ENCODE peak calls at places on chromosomes 11 and 22, in ten cellular contexts. R, U, W, S, A, O, D, E, B and Y are unnamed samples.

GRCh38 chr11:120343429-120343828 is 7.2 kb downstream of the ARHGEF12 start:
- DNase-seq in R (no peak), U (no peak), W (no peak), S (no peak), A (no peak), O (no peak), D (no peak), E (no peak), B (no peak), Y (no peak)

GRCh38 chr11:86016451-86016850 is 52.4 kb downstream of the PICALM start:
- DNase-seq in R (no peak), U (no peak), W (no peak), S (no peak), A (no peak), O (no peak), D (no peak), E (no peak), B (no peak), Y (no peak)

GRCh38 chr22:43007519-43008102 is 7.3 kb downstream of the PACSIN2 start:
- DNase-seq in R (peak; percentile 55), U (peak; percentile 31), W (peak; percentile 90), S (peak; percentile 49), A (no peak), O (no peak), D (no peak), E (peak; percentile 67), B (peak; percentile 75), Y (peak; percentile 72)

GRCh38 chr11:17386331-17387084 is 2.0 kb downstream of the KCNJ11 start:
- DNase-seq in R (peak; percentile 90), U (peak; percentile 94), W (peak; percentile 79), S (peak; percentile 83), A (peak; percentile 28), O (no peak), D (peak; percentile 75), E (peak; percentile 73), B (peak; percentile 34), Y (peak; percentile 55)

GRCh38 chr11:131924446-131925240 is 554.2 kb downstream of the NTM start:
- DNase-seq in R (no peak), U (peak; percentile 81), W (no peak), S (no peak), A (no peak), O (no peak), D (no peak), E (peak; percentile 86), B (peak; percentile 73), Y (peak; percentile 44)

GRCh38 chr11:61087426-61088119 is 14.7 kb upstream of the CD5 start:
- DNase-seq in R (no peak), U (peak; percentile 35), W (no peak), S (no peak), A (no peak), O (no peak), D (no peak), E (no peak), B (no peak), Y (no peak)

GRCh38 chr11:37504925-37505324 is 906.9 kb upstream of the RAG2 start:
- DNase-seq in R (no peak), U (no peak), W (peak; percentile 55), S (no peak), A (no peak), O (no peak), D (no peak), E (peak; percentile 84), B (peak; percentile 95), Y (peak; percentile 92)

GRCh38 chr11:129815596-129816461 is at the start of gene TMEM45B:
- DNase-seq in R (peak; percentile 26), U (no peak), W (peak; percentile 64), S (no peak), A (no peak), O (no peak), D (peak; percentile 76), E (peak; percentile 3), B (no peak), Y (no peak)

GRCh38 chr22:24591286-24591830 is 1.5 kb downstream of the LRRC75B start:
- DNase-seq in R (no peak), U (peak; percentile 71), W (no peak), S (no peak), A (no peak), O (no peak), D (no peak), E (no peak), B (no peak), Y (no peak)

GRCh38 chr22:30221121-30221992 is 25.2 kb downstream of the LIF start:
- DNase-seq in R (no peak), U (no peak), W (no peak), S (no peak), A (no peak), O (no peak), D (no peak), E (no peak), B (no peak), Y (no peak)

GRCh38 chr11:94924074-94925031 is 49.0 kb downstream of the CWC15 start:
- DNase-seq in R (no peak), U (no peak), W (no peak), S (no peak), A (no peak), O (no peak), D (no peak), E (no peak), B (peak; percentile 35), Y (peak; percentile 20)

GRCh38 chr11:47186076-47186936 is at the start of gene PACSIN3:
- DNase-seq in R (peak; percentile 73), U (peak; percentile 67), W (peak; percentile 83), S (peak; percentile 59), A (no peak), O (no peak), D (peak; percentile 58), E (no peak), B (peak; percentile 19), Y (peak; percentile 25)

GRCh38 chr11:19868871-19869270 is 156.2 kb downstream of the NAV2 start:
- DNase-seq in R (no peak), U (no peak), W (no peak), S (no peak), A (no peak), O (no peak), D (no peak), E (peak; percentile 30), B (peak; percentile 20), Y (no peak)

GRCh38 chr11:47234669-47235075 is 13.9 kb downstream of the ACP2 start:
- DNase-seq in R (no peak), U (peak; percentile 72), W (no peak), S (peak; percentile 73), A (no peak), O (no peak), D (no peak), E (peak; percentile 65), B (peak; percentile 13), Y (no peak)

GRCh38 chr22:43310311-43310710 is 32.9 kb downstream of the SCUBE1 start:
- DNase-seq in R (no peak), U (no peak), W (no peak), S (no peak), A (no peak), O (no peak), D (no peak), E (no peak), B (no peak), Y (no peak)

GRCh38 chr22:29626497-29627195 is 23.2 kb downstream of the NF2 start:
- DNase-seq in R (no peak), U (no peak), W (no peak), S (no peak), A (no peak), O (peak; percentile 72), D (no peak), E (peak; percentile 87), B (peak; percentile 91), Y (peak; percentile 94)

GRCh38 chr11:75475767-75476650 is 43.0 kb upstream of the KLHL35 start:
- DNase-seq in R (no peak), U (no peak), W (no peak), S (peak; percentile 65), A (no peak), O (no peak), D (no peak), E (peak; percentile 60), B (peak; percentile 60), Y (peak; percentile 69)

GRCh38 chr22:24051028-24051427 is 39.9 kb downstream of the CABIN1 start:
- DNase-seq in R (no peak), U (no peak), W (no peak), S (no peak), A (no peak), O (no peak), D (no peak), E (no peak), B (no peak), Y (no peak)

GRCh38 chr11:91981995-91982394 is 242.6 kb upstream of the FAT3 start:
- DNase-seq in R (no peak), U (no peak), W (peak; percentile 80), S (peak; percentile 71), A (peak; percentile 79), O (peak; percentile 99), D (no peak), E (peak; percentile 66), B (peak; percentile 88), Y (peak; percentile 48)

GRCh38 chr22:29524440-29525191 is 28.9 kb downstream of the THOC5 start:
- DNase-seq in R (peak; percentile 55), U (no peak), W (peak; percentile 61), S (no peak), A (no peak), O (peak; percentile 3), D (peak; percentile 43), E (peak; percentile 61), B (peak; percentile 13), Y (peak; percentile 51)

GRCh38 chr11:57345555-57346151 is 7.5 kb downstream of the P2RX3 start:
- DNase-seq in R (peak; percentile 79), U (peak; percentile 93), W (peak; percentile 80), S (peak; percentile 55), A (no peak), O (no peak), D (peak; percentile 86), E (peak; percentile 78), B (peak; percentile 64), Y (peak; percentile 52)

GRCh38 chr22:24601217-24602104 is 1.5 kb upstream of the GGT1 start:
- DNase-seq in R (no peak), U (peak; percentile 72), W (peak; percentile 55), S (peak; percentile 85), A (no peak), O (no peak), D (no peak), E (no peak), B (no peak), Y (no peak)

GRCh38 chr11:74735566-74735965 is 4.3 kb upstream of the CHRDL2 start:
- DNase-seq in R (no peak), U (no peak), W (no peak), S (no peak), A (no peak), O (no peak), D (no peak), E (no peak), B (no peak), Y (no peak)

GRCh38 chr11:1927151-1928037 is 7.9 kb downstream of the TNNT3 start:
- DNase-seq in R (no peak), U (peak; percentile 84), W (peak; percentile 58), S (peak; percentile 55), A (no peak), O (no peak), D (no peak), E (no peak), B (no peak), Y (no peak)

GRCh38 chr11:113161671-113162589 is 152.5 kb upstream of the TTC12 start:
- DNase-seq in R (peak; percentile 25), U (no peak), W (no peak), S (no peak), A (no peak), O (no peak), D (no peak), E (no peak), B (no peak), Y (no peak)

GRCh38 chr11:101867951-101868350 is 46.9 kb upstream of the CEP126 start:
- DNase-seq in R (no peak), U (no peak), W (no peak), S (no peak), A (no peak), O (no peak), D (no peak), E (peak; percentile 34), B (peak; percentile 58), Y (peak; percentile 45)

GRCh38 chr11:90218606-90219005 is 4.2 kb downstream of the CHORDC1 start:
- DNase-seq in R (peak; percentile 50), U (peak; percentile 77), W (peak; percentile 57), S (peak; percentile 46), A (no peak), O (no peak), D (peak; percentile 49), E (no peak), B (no peak), Y (peak; percentile 3)

GRCh38 chr11:72777755-72778278 is 16.0 kb downstream of the STARD10 start:
- DNase-seq in R (no peak), U (no peak), W (peak; percentile 72), S (no peak), A (no peak), O (no peak), D (no peak), E (no peak), B (no peak), Y (no peak)